ENCODE peak calls at places on chromosomes 11 and 22, in five cellular contexts. C, E, B, O and N are unnamed samples. For H3K4me1, the result is how much of the 10 kb centered on the place peaks cover.

GRCh38 chr11:26229270-26229669 is 102.7 kb upstream of the ANO3 start:
- DNase-seq in B (no peak), E (no peak), O (no peak), C (no peak), N (no peak)

GRCh38 chr11:36380296-36381004 is 84.4 kb downstream of the PRR5L start:
- DNase-seq in B (no peak), E (no peak), O (no peak), C (no peak), N (no peak)

GRCh38 chr11:29124436-29124835 is 892.4 kb downstream of the KCNA4 start:
- DNase-seq in C (no peak), B (no peak), E (no peak), O (no peak), N (no peak)

GRCh38 chr11:131609317-131609716 is 238.9 kb downstream of the NTM start:
- DNase-seq in O (no peak), E (no peak), B (no peak), C (no peak), N (no peak)

GRCh38 chr11:2816941-2817421 is 68.6 kb downstream of the CDKN1C start:
- DNase-seq in E (peak), C (peak), O (no peak), B (no peak), N (no peak)

GRCh38 chr11:12943276-12943675 is 65.8 kb upstream of the RASSF10 start:
- DNase-seq in C (no peak), O (no peak), E (no peak), B (no peak), N (no peak)

GRCh38 chr11:7905961-7906429 is 25.1 kb downstream of the OR10A6 start:
- DNase-seq in B (no peak), C (peak), O (no peak), E (no peak), N (no peak)

GRCh38 chr11:797300-798092 is 585 bp downstream of the SLC25A22 start:
- DNase-seq in B (no peak), O (peak), E (peak), C (peak), N (no peak)

GRCh38 chr11:127191689-127192088 is 191.1 kb upstream of the KIRREL3 start:
- DNase-seq in B (no peak), C (no peak), O (no peak), E (no peak), N (no peak)

GRCh38 chr11:19232910-19233503 is 7.7 kb downstream of the E2F8 start:
- DNase-seq in C (no peak), O (no peak), E (no peak), B (no peak), N (no peak)

GRCh38 chr11:95346207-95346718 is 115.3 kb upstream of the SESN3 start:
- DNase-seq in C (no peak), B (no peak), E (no peak), O (no peak), N (no peak)

GRCh38 chr11:109363682-109364081 is 58.3 kb upstream of the C11orf87 start:
- DNase-seq in B (no peak), O (no peak), E (no peak), C (no peak), N (no peak)

GRCh38 chr11:43944761-43945311 is 2.4 kb downstream of the C11orf96 start:
- DNase-seq in B (peak), O (peak), E (peak), C (peak), N (peak)

GRCh38 chr11:62974848-62975522 is 9.8 kb downstream of the SLC22A6 start:
- DNase-seq in E (peak), C (no peak), B (no peak), O (peak), N (no peak)

GRCh38 chr11:111064118-111064517 is 181.4 kb upstream of the POU2AF2 start:
- DNase-seq in B (no peak), O (no peak), E (no peak), C (peak), N (no peak)

GRCh38 chr11:29263971-29264682 is 752.7 kb downstream of the KCNA4 start:
- DNase-seq in C (no peak), O (no peak), E (no peak), B (no peak), N (no peak)

GRCh38 chr22:26616650-26617049 is 1.2 kb downstream of the CRYBB1 start:
- DNase-seq in O (no peak), E (no peak), B (no peak), C (no peak), N (no peak)

GRCh38 chr11:27497284-27497866 is 9.2 kb downstream of the LIN7C start:
- DNase-seq in O (peak), B (no peak), C (no peak), E (no peak), N (no peak)

GRCh38 chr11:17544181-17544622 is at the start of gene USH1C:
- DNase-seq in E (peak), O (peak), B (peak), C (peak), N (no peak)

GRCh38 chr11:122453586-122453985 is 201.9 kb upstream of the UBASH3B start:
- DNase-seq in C (no peak), O (no peak), E (no peak), B (no peak), N (no peak)

GRCh38 chr11:19777342-19778102 is 64.9 kb downstream of the NAV2 start:
- DNase-seq in E (no peak), C (no peak), B (no peak), O (peak), N (no peak)

GRCh38 chr11:61904539-61905048 is 12.8 kb downstream of the RAB3IL1 start:
- DNase-seq in C (peak), O (peak), E (peak), B (no peak), N (no peak)

GRCh38 chr11:46553746-46554204 is 40.0 kb downstream of the AMBRA1 start:
- DNase-seq in E (no peak), B (no peak), C (no peak), O (no peak), N (no peak)

GRCh38 chr11:74949748-74950127 is 672 bp downstream of the SPCS2 start:
- DNase-seq in B (no peak), O (peak), E (no peak), C (no peak), N (no peak)

GRCh38 chr11:65617136-65617850 is 1.7 kb downstream of the PCNX3 start:
- DNase-seq in O (no peak), B (no peak), C (no peak), E (peak), N (no peak)

GRCh38 chr11:81725691-81726090 is 1008.0 kb downstream of the FAM181B start:
- DNase-seq in O (no peak), B (no peak), C (no peak), E (no peak), N (no peak)

GRCh38 chr11:57940044-57940781 is 83.5 kb upstream of the OR9Q1 start:
- DNase-seq in B (no peak), O (no peak), C (no peak), E (no peak), N (no peak)

GRCh38 chr11:113971506-113972195 is 3.3 kb upstream of the HTR3A start:
- DNase-seq in O (no peak), E (no peak), C (no peak), B (no peak), N (no peak)

GRCh38 chr11:106030609-106031008 is 8.6 kb upstream of the MSANTD4 start:
- DNase-seq in C (no peak), O (no peak), B (no peak), E (no peak), N (no peak)

GRCh38 chr11:109795234-109795633 is 298.0 kb upstream of the ZC3H12C start:
- DNase-seq in B (no peak), E (no peak), O (no peak), C (no peak), N (no peak)

GRCh38 chr11:68843703-68844312 is 2.1 kb upstream of the CPT1A start:
- DNase-seq in E (peak), C (peak), B (peak), O (peak), N (no peak)

DNA sequence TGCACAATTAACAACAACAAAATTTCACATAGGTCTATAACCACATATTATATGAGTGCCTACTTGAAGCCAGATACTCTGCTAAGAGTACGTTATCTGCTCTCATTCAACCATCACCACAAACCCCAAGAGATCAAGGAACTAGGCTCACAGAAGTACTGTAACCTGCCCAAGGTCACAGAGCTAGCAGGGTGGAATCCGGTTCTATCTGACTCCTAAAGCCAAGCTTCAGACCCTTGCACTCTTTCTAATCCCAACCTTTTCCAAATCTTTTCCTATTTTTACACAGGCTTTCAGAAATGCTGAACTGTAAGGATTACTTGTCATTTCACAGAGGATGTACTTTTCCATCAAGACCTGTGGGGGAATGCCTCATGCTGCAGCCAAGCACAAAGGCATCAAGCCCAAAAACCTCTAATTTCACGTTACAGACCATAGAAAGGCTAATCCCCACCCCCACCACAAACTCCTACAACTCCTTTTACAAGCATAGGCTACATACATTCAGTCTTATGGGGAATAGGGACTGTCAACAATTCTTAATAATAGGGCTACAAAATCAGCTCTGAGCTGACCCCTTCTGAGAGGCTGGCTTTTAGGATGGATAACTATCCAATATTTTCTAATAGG is 924 bp downstream of the PRCP start:
- DNase-seq in O (no peak), E (no peak), C (no peak), B (no peak), N (no peak)
- H3K27ac ChIP-seq in O (peak), E (no peak), C (no peak), B (peak), N (peak)

GRCh38 chr22:20804650-20805049 is 30.7 kb downstream of the SERPIND1 start:
- DNase-seq in B (peak), C (no peak), O (no peak), E (no peak), N (no peak)

GRCh38 chr22:20802922-20803553 is 29.1 kb downstream of the SERPIND1 start:
- DNase-seq in E (no peak), O (no peak), B (peak), C (no peak), N (no peak)

GRCh38 chr22:20802452-20802851 is 28.5 kb downstream of the SERPIND1 start:
- DNase-seq in C (no peak), B (peak), O (no peak), E (no peak), N (no peak)

GRCh38 chr22:20805972-20806471 is 32.1 kb downstream of the SERPIND1 start:
- DNase-seq in O (no peak), E (no peak), B (peak), C (no peak), N (no peak)

GRCh38 chr22:20803696-20804324 is 29.9 kb downstream of the SERPIND1 start:
- DNase-seq in B (peak), E (no peak), C (no peak), O (peak), N (no peak)
- TF ChIP-seq CTCF in B (no peak), E (no peak), C (peak), O (peak), N (no peak)

GRCh38 chr11:67369275-67369674 is 4.1 kb downstream of the CLCF1 start:
- DNase-seq in O (no peak), B (no peak), E (no peak), C (no peak), N (no peak)
- H3K4me1 ChIP-seq in O (under half), B (under half), E (under half), C (under half), N (under half)

GRCh38 chr11:102927624-102927990 is 27.9 kb downstream of the MMP13 start:
- DNase-seq in O (no peak), E (no peak), C (no peak), B (no peak), N (peak)

GRCh38 chr11:102928247-102928646 is 27.3 kb downstream of the MMP13 start:
- DNase-seq in C (no peak), O (no peak), B (no peak), E (no peak), N (no peak)

GRCh38 chr11:102932678-102933077 is 22.9 kb downstream of the MMP13 start:
- DNase-seq in B (no peak), C (no peak), O (no peak), E (no peak), N (no peak)

GRCh38 chr11:102930451-102930850 is 25.1 kb downstream of the MMP13 start:
- DNase-seq in O (no peak), B (no peak), C (no peak), E (no peak), N (no peak)

GRCh38 chr11:102929966-102930365 is 25.6 kb downstream of the MMP13 start:
- DNase-seq in O (no peak), B (no peak), E (no peak), C (no peak), N (no peak)
- H3K27ac ChIP-seq in O (no peak), B (no peak), E (no peak), C (peak), N (no peak)

DNA sequence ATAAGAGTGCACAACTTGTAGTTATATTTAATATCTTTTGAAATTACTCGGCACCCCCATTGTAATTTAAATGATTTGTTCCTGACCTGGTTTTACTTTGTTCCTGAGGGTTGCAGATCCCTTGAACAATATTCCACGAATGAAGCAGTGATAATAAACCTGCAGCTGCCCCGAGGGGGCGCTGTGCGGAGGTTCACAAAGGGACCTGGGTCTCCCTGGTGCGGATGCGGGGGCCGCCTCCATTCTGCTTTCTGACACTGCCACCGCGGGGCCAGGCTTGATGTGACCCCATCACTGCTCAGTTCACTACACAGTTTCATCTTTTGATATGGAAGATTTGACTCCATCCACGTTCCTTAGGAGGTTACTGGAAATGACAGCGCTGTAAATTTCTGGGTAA is 62.9 kb upstream of the PRODH start:
- DNase-seq in O (peak), E (no peak), C (no peak), B (no peak), N (no peak)
- TF ChIP-seq CTCF in O (peak), E (no peak), C (no peak), B (no peak), N (no peak)

GRCh38 chr11:35166369-35167360 is 27.7 kb downstream of the CD44 start:
- DNase-seq in O (no peak), E (no peak), B (no peak), C (peak), N (no peak)
- H3K4me1 ChIP-seq in O (under half), E (under half), B (under half), C (under half), N (under half)

GRCh38 chr11:100473390-100473740 is 213.7 kb upstream of the ARHGAP42 start:
- DNase-seq in O (no peak), B (no peak), C (no peak), E (no peak), N (no peak)
- H3K27ac ChIP-seq in O (no peak), B (no peak), C (no peak), E (no peak), N (no peak)

GRCh38 chr11:125941606-125942275 is 4.1 kb upstream of the VSIG10L2 start:
- DNase-seq in C (no peak), B (peak), O (peak), E (peak), N (no peak)

GRCh38 chr11:125943661-125944349 is 2.0 kb upstream of the VSIG10L2 start:
- DNase-seq in B (no peak), C (no peak), O (no peak), E (no peak), N (no peak)

GRCh38 chr11:125942771-125943428 is 2.9 kb upstream of the VSIG10L2 start:
- DNase-seq in E (no peak), B (no peak), O (no peak), C (no peak), N (no peak)

GRCh38 chr11:125941241-125941605 is 4.6 kb upstream of the VSIG10L2 start:
- DNase-seq in C (no peak), B (no peak), E (no peak), O (no peak), N (no peak)

DNA sequence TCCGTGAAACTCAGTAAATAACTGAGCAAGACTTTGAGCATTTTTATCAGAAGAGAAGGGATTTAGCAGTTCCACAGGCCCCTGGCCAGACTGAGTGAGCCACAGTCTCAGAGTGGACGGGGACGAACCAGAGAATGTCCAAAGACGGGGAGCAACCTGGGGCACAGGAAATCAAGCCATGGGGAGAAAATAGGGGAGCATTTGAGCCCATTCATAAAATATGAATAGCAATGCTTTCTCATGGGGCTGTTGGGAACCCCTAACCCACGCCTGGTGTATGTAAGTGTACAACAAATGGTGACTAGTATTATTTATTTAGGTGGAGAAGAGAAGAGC is 3.6 kb upstream of the VSIG10L2 start:
- DNase-seq in C (no peak), B (no peak), E (no peak), O (no peak), N (no peak)
- TF ChIP-seq CTCF in C (no peak), B (no peak), E (no peak), O (no peak), N (no peak)

GRCh38 chr11:11579012-11579755 is 42.6 kb downstream of the GALNT18 start:
- DNase-seq in B (no peak), O (no peak), E (no peak), C (no peak), N (no peak)
- H3K4me1 ChIP-seq in B (under half), O (under half), E (under half), C (under half), N (under half)